ENCODE peak calls at places on chromosomes 11 and 22, in four cellular contexts. S, V, C and J are unnamed samples.

GRCh38 chr11:111499483-111499882 is 12.7 kb downstream of the BTG4 start:
- DNase-seq in S (no peak), V (no peak), C (no peak), J (no peak)

GRCh38 chr11:85821636-85822035 is 10.7 kb upstream of the SYTL2 start:
- DNase-seq in S (no peak), V (no peak), C (no peak), J (no peak)

GRCh38 chr11:44727373-44728084 is 767 bp downstream of the TSPAN18 start:
- DNase-seq in S (peak), C (peak), V (peak), J (peak)

GRCh38 chr11:54558407-54558806 is 45.4 kb downstream of the OR4C46 start:
- DNase-seq in V (no peak), C (no peak), S (no peak), J (no peak)

GRCh38 chr11:123653997-123654565 is 343 bp downstream of the SCN3B start:
- DNase-seq in C (no peak), S (peak), V (peak), J (peak)

GRCh38 chr11:110527146-110527545 is 97.4 kb downstream of the FDX1 start:
- DNase-seq in S (no peak), C (no peak), V (no peak), J (no peak)

GRCh38 chr11:19714093-19714386 is 1.4 kb downstream of the NAV2 start:
- DNase-seq in C (no peak), S (no peak), V (peak), J (no peak)

GRCh38 chr11:1293619-1294015 is 15.8 kb downstream of the TOLLIP start:
- DNase-seq in S (no peak), V (no peak), C (no peak), J (no peak)

GRCh38 chr11:94926698-94927237 is 46.6 kb downstream of the CWC15 start:
- DNase-seq in V (no peak), C (no peak), S (no peak), J (no peak)

GRCh38 chr11:8833568-8834275 is 77.3 kb upstream of the AKIP1 start:
- DNase-seq in C (no peak), V (no peak), S (no peak), J (no peak)

GRCh38 chr11:2311456-2312201 is 9.8 kb downstream of the TSPAN32 start:
- DNase-seq in C (no peak), S (no peak), V (no peak), J (no peak)

GRCh38 chr11:47997063-47998053 is 17.0 kb downstream of the PTPRJ start:
- DNase-seq in C (no peak), V (no peak), S (no peak), J (no peak)

GRCh38 chr11:41451011-41451410 is 8.4 kb downstream of the LRRC4C start:
- DNase-seq in C (no peak), S (no peak), V (no peak), J (no peak)

GRCh38 chr11:16741473-16741872 is 3.0 kb downstream of the C11orf58 start:
- DNase-seq in S (no peak), V (no peak), C (no peak), J (no peak)

GRCh38 chr11:45556851-45557707 is 108.3 kb downstream of the CHST1 start:
- DNase-seq in V (no peak), C (no peak), S (peak), J (no peak)

GRCh38 chr22:44411226-44412135 is 86.6 kb downstream of the RTL6 start:
- DNase-seq in V (no peak), C (peak), S (no peak), J (no peak)

GRCh38 chr11:19241260-19242183 is 777 bp upstream of the E2F8 start:
- DNase-seq in S (peak), V (peak), C (no peak), J (peak)

GRCh38 chr11:1161410-1162152 is 3.8 kb downstream of the MUC5AC start:
- DNase-seq in V (no peak), S (no peak), C (no peak), J (no peak)

GRCh38 chr11:16843307-16843706 is 104.9 kb downstream of the C11orf58 start:
- DNase-seq in S (peak), V (no peak), C (peak), J (no peak)

GRCh38 chr11:73916435-73916834 is 34.4 kb upstream of the DNAJB13 start:
- DNase-seq in C (no peak), S (no peak), V (no peak), J (no peak)

GRCh38 chr22:44351685-44352377 is 39.1 kb upstream of the SHISAL1 start:
- DNase-seq in S (no peak), C (no peak), V (no peak), J (no peak)

GRCh38 chr22:33386270-33386669 is 328.1 kb upstream of the SYN3 start:
- DNase-seq in V (no peak), C (no peak), S (no peak), J (no peak)

GRCh38 chr11:114039551-114039950 is 20.0 kb upstream of the ZBTB16 start:
- DNase-seq in V (no peak), C (no peak), S (no peak), J (no peak)

GRCh38 chr11:20707876-20708275 is 38.5 kb downstream of the NELL1 start:
- DNase-seq in C (no peak), S (no peak), V (no peak), J (no peak)

GRCh38 chr11:45723421-45723820 is 58.0 kb upstream of the CHST1 start:
- DNase-seq in V (no peak), S (no peak), C (no peak), J (no peak)

GRCh38 chr22:46162285-46162684 is 12.0 kb downstream of the PPARA start:
- DNase-seq in V (no peak), S (no peak), C (no peak), J (no peak)

GRCh38 chr11:30333405-30333804 is 10.5 kb downstream of the ARL14EP start:
- DNase-seq in V (no peak), S (peak), C (peak), J (no peak)

GRCh38 chr22:25354456-25354855 is 135.0 kb downstream of the CRYBB2 start:
- DNase-seq in S (no peak), V (no peak), C (no peak), J (no peak)

GRCh38 chr11:38824573-38824972 is 2226.5 kb upstream of the RAG2 start:
- DNase-seq in C (peak), S (no peak), V (no peak), J (peak)

GRCh38 chr11:45058344-45058743 is 88.1 kb upstream of the PRDM11 start:
- DNase-seq in V (no peak), C (no peak), S (no peak), J (no peak)

GRCh38 chr11:57713849-57714248 is 1.5 kb downstream of the TMX2 start:
- DNase-seq in S (no peak), C (no peak), V (no peak), J (no peak)

GRCh38 chr11:91773090-91773489 is 451.5 kb upstream of the FAT3 start:
- DNase-seq in V (peak), S (no peak), C (no peak), J (no peak)

GRCh38 chr11:12125609-12126149 is 15.3 kb downstream of the MICAL2 start:
- DNase-seq in C (no peak), S (no peak), V (no peak), J (no peak)

GRCh38 chr11:116731097-116731761 is 41.6 kb downstream of the BUD13 start:
- DNase-seq in V (peak), C (peak), S (no peak), J (no peak)

GRCh38 chr11:109695696-109696095 is 273.7 kb downstream of the C11orf87 start:
- DNase-seq in V (no peak), S (no peak), C (no peak), J (no peak)

GRCh38 chr11:14973621-14974020 is 1.5 kb upstream of the CALCA start:
- DNase-seq in V (peak), C (no peak), S (no peak), J (no peak)

GRCh38 chr11:3855808-3856491 is 486 bp downstream of the STIM1 start:
- DNase-seq in S (peak), V (peak), C (no peak), J (no peak)

GRCh38 chr22:17601031-17601430 is 27.5 kb downstream of the ATP6V1E1 start:
- DNase-seq in C (no peak), S (no peak), V (no peak), J (no peak)

GRCh38 chr11:32940865-32941264 is 48.3 kb downstream of the QSER1 start:
- DNase-seq in V (no peak), C (no peak), S (no peak), J (no peak)
- TF ChIP-seq SP1 in V (no peak), C (no peak), S (no peak), J (no peak)

DNA sequence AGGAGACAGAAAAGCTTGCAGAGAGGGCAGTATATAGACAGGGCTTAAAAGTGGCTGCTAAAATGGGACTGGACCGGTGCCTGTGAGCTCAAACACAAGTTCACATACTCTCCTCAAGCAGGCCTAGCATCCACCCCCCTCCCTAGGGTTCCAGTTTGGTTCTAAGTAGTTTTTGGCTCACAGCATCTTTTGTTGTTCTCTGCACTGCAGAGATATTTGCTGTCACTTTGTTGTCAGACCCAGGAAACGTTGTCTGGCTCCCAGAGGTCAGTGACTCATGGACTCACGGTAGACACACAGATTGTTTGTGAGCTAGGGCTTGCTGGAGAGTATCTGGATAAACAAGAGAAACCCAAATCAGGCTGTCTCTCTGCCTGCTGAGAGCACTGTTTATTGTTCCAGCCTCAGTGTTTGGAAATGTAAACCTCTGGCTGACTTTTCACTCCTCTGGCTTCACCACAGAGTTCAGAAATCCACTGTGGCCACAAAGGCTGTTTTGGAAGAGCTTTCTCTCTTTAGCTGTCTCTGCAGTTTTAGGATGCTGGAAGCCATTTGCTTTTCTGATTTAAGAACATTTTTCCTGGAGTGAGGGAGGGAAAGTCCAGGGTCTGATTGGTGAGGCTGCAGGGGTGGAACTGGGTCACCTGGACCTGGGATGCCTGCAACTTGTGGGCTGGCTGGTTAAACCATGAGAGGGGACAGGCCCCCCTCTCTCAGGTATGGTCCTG is 303.7 kb upstream of the PLET1 start:
- DNase-seq in C (peak), V (no peak), S (no peak), J (no peak)
- TF ChIP-seq ELF4 in C (no peak), V (no peak), S (no peak), J (no peak)

GRCh38 chr11:64037027-64037633 is 1.4 kb downstream of the FLRT1 start:
- DNase-seq in V (no peak), S (no peak), C (no peak), J (no peak)

GRCh38 chr11:64035081-64035524 is 628 bp upstream of the FLRT1 start:
- DNase-seq in S (no peak), C (no peak), V (no peak), J (no peak)

GRCh38 chr11:64034411-64034811 is 1.3 kb upstream of the FLRT1 start:
- DNase-seq in C (no peak), V (peak), S (peak), J (no peak)

GRCh38 chr11:64036081-64037026 is 623 bp downstream of the FLRT1 start:
- DNase-seq in C (no peak), V (no peak), S (peak), J (peak)

DNA sequence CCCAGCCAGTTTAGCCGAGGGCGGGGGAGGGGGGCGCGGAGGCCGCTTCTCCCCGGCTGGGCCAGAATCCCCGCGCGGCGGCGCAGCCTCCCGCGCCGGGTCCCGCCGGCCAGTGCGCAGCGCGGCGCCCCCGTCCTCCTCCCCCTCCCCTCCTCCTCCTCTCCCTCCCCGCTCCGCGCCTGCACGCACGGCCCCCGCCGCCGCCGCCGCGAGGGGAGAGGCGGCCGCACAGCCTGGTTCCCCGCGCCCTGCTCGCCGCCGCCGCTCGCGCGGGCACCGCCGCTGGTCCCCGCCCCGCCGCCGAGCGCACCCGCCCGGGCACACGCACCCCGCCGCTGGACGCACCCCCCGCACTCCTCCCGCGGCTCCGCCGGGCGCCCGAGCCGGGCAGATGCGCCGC is at the start of gene FLRT1:
- DNase-seq in S (peak), V (no peak), C (no peak), J (peak)
- TF ChIP-seq SP1 in S (no peak), V (no peak), C (no peak), J (no peak)

GRCh38 chr11:120722539-120722938 is 211.0 kb downstream of the GRIK4 start:
- DNase-seq in S (no peak), C (no peak), V (peak), J (no peak)
- TF ChIP-seq ELF4 in S (no peak), C (no peak), V (no peak), J (no peak)

GRCh38 chr11:121231576-121232278 is 60.8 kb upstream of the SC5D start:
- DNase-seq in S (no peak), C (peak), V (no peak), J (no peak)

GRCh38 chr11:121225402-121225801 is 67.2 kb upstream of the SC5D start:
- DNase-seq in S (no peak), C (no peak), V (no peak), J (no peak)

GRCh38 chr11:121229495-121229894 is 63.1 kb upstream of the SC5D start:
- DNase-seq in S (no peak), V (no peak), C (no peak), J (no peak)

GRCh38 chr11:121221801-121222200 is 70.8 kb upstream of the SC5D start:
- DNase-seq in V (no peak), C (no peak), S (no peak), J (no peak)

GRCh38 chr11:121226415-121227263 is 65.9 kb upstream of the SC5D start:
- DNase-seq in S (no peak), V (no peak), C (no peak), J (no peak)
- TF ChIP-seq SP1 in S (no peak), V (no peak), C (no peak), J (no peak)

DNA sequence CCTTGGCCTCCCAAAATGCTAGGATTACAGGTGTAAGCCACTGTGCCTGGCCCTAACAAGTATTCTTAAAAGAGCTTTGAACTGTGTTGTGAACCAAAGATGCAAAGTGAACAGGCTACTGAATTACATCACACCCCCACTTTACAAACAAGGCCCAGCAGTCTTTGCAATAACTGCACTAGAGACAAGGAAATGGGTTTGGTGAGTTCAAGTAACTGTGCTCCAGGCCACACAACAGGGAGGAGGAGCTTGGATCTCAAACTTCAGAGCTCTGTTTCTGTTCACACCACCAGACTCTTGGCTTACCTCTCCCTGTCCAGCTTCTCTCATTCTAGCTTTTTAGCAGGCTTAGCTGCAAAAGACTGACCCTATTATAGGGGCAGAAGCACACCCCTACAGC is 30.4 kb upstream of the RASL10A start:
- DNase-seq in C (no peak), V (no peak), S (no peak), J (no peak)
- TF ChIP-seq ELF4 in C (no peak), V (no peak), S (no peak), J (no peak)

GRCh38 chr11:75759832-75760231 is 8.7 kb upstream of the DGAT2 start:
- DNase-seq in S (no peak), V (no peak), C (no peak), J (no peak)
- TF ChIP-seq SP1 in S (no peak), V (no peak), C (no peak), J (no peak)

GRCh38 chr11:130711193-130711592 is 205.1 kb downstream of the SNX19 start:
- DNase-seq in S (no peak), C (no peak), V (no peak), J (no peak)
- TF ChIP-seq ELF4 in S (no peak), C (no peak), V (no peak), J (no peak)